ENCODE peak calls at places on chromosomes 4 and X, in four cellular contexts. X is thyroid gland, A is uterus, T is body of pancreas. L is an unnamed sample.

GRCh38 chr4:120007171-120007894 is 59.3 kb downstream of the MAD2L1 start:
- DNase-seq in X (no peak), A (no peak), T (no peak), L (no peak)

GRCh38 chr4:74311696-74312313 is 3.5 kb downstream of the EPGN start:
- DNase-seq in X (no peak), A (no peak), T (peak), L (no peak)

GRCh38 chr4:136713140-136713539 is 819.2 kb downstream of the PCDH18 start:
- DNase-seq in X (no peak), A (no peak), T (no peak), L (no peak)

GRCh38 chrX:140756948-140757347 is 47.4 kb downstream of the LINC00632 start:
- DNase-seq in X (no peak), A (no peak), T (peak), L (no peak)

GRCh38 chr4:141090473-141090872 is 42.8 kb downstream of the RNF150 start:
- DNase-seq in X (no peak), A (no peak), T (no peak), L (no peak)

GRCh38 chr4:73646117-73646516 is 25.9 kb upstream of the RASSF6 start:
- DNase-seq in X (no peak), A (no peak), T (no peak), L (no peak)

GRCh38 chr4:70903282-70903603 is 1.1 kb downstream of the MOB1B start:
- DNase-seq in X (peak), A (no peak), T (no peak), L (no peak)

GRCh38 chr4:48944252-48944651 is 37.7 kb upstream of the OCIAD2 start:
- DNase-seq in X (peak), A (no peak), T (no peak), L (no peak)

GRCh38 chrX:101999644-102000539 is 68.1 kb upstream of the ZMAT1 start:
- DNase-seq in X (peak), A (no peak), T (no peak), L (no peak)

GRCh38 chr4:134935320-134935719 is 733.7 kb upstream of the PABPC4L start:
- DNase-seq in X (no peak), A (no peak), T (peak), L (no peak)

GRCh38 chr4:167406181-167406580 is 171.9 kb upstream of the SPOCK3 start:
- DNase-seq in X (no peak), A (no peak), T (no peak), L (no peak)

GRCh38 chr4:107423677-107424405 is 296.2 kb downstream of the PAPSS1 start:
- DNase-seq in X (no peak), A (no peak), T (no peak), L (no peak)
- TF ChIP-seq CTCF in X (no peak), A (no peak), T (no peak), L (no peak)

DNA sequence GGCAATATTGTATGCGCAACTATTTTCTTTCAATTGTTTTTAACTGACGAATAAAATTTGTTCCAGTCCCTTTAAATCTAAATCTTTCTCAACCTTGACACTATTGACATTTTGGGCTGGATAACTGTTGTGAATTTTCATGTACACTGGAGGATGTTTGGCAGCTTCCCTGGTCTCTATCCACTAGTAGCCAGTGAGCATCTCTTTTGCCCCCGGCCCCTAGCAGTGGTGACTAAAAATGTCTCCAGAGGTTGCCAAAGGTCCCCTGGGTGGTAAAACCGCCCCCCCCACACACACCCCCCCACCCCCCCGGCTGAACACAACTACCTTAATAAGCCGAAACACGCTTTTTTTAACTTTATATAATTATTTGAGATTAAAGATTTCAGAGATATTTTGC is 514 bp downstream of the FANCB start:
- DNase-seq in X (no peak), A (no peak), T (no peak), L (no peak)
- H3K4me3 ChIP-seq in X (no peak), A (peak), T (peak), L (no peak)

GRCh38 chr4:185396724-185397402 is at the start of gene ANKRD37:
- DNase-seq in X (peak), A (no peak), T (peak), L (no peak)
- TF ChIP-seq POLR2A in X (peak), A (peak), T (peak), L (no peak)

GRCh38 chr4:62544428-62544827 is 1344.3 kb downstream of the ADGRL3 start:
- DNase-seq in X (no peak), A (no peak), T (no peak), L (no peak)

GRCh38 chr4:62550106-62550505 is 1350.0 kb downstream of the ADGRL3 start:
- DNase-seq in X (no peak), A (no peak), T (no peak), L (no peak)

GRCh38 chr4:62549601-62550000 is 1349.5 kb downstream of the ADGRL3 start:
- DNase-seq in X (no peak), A (no peak), T (no peak), L (no peak)

GRCh38 chr4:62548765-62549164 is 1348.6 kb downstream of the ADGRL3 start:
- DNase-seq in X (no peak), A (no peak), T (no peak), L (no peak)

GRCh38 chr4:62548108-62548524 is 1348.0 kb downstream of the ADGRL3 start:
- DNase-seq in X (no peak), A (no peak), T (no peak), L (no peak)
- TF ChIP-seq CTCF in X (no peak), A (no peak), T (no peak), L (no peak)

DNA sequence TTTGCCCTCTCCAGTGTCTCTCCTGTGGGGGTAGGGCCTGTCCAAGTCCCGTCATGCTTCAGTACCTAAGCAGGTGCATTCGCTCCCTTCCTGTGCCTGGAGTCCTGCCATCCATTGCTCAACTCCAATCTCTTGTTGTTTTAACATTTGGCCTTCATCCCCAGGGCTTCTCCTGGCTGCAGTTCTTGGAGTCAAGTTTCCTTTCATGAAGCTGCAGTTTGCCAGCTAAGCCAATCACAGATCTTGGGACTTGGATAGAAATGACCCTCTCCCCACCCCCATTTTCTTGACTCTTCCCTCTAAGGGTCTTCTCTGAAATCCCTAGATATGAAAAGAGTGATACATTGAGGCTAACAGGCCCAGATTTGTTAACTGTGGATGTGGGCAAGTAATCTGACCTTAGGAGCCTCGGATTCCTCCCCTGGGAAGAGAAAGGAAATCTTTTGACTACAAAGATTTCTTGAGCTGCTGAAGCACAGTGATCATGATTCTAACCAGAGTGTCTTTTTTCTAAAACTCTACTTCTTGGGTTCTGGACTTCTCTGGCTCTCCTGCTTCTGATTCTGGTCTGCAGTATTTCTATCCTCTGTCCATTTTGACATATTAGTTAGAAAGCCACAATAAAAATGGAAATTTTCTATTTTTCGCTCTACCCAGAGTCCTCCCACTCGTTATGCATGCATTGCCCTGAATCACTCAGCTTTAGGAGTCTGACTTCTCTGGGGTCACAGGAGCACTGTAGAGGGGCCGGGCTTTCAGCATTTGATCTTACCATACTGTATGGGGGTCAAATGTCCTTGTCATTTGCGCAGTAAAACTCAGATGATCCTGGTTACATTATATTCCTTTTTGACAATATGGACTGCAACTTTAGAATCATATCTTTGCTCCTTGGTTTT is 61.0 kb downstream of the CHRNA9 start:
- DNase-seq in X (peak), A (peak), T (peak), L (no peak)
- H3K4me3 ChIP-seq in X (no peak), A (no peak), T (no peak), L (no peak)

GRCh38 chrX:77771601-77772000 is 14.4 kb downstream of the ATRX start:
- DNase-seq in X (no peak), A (no peak), T (no peak), L (no peak)

DNA sequence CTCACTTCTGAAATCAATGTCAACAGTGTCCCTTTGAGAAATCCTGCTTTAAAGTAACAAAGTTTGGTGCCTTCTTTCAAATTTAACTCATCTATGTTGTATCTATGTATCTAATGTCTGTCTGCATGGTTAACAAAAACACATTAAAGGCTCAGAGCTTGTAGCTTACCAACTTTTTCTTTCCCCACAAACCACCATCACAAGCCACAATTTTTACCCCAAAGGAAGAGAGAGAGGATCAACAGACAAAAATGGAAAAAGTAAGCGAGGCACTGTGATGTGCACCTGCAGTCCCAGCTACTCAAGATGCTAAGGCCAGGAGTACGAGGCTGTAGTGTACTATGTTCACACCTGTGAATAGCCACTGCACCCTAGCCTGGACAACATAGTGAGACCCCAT is 17.2 kb downstream of the ATRX start:
- DNase-seq in X (no peak), A (no peak), T (no peak), L (no peak)
- TF ChIP-seq POLR2A in X (no peak), A (no peak), T (no peak), L (no peak)

DNA sequence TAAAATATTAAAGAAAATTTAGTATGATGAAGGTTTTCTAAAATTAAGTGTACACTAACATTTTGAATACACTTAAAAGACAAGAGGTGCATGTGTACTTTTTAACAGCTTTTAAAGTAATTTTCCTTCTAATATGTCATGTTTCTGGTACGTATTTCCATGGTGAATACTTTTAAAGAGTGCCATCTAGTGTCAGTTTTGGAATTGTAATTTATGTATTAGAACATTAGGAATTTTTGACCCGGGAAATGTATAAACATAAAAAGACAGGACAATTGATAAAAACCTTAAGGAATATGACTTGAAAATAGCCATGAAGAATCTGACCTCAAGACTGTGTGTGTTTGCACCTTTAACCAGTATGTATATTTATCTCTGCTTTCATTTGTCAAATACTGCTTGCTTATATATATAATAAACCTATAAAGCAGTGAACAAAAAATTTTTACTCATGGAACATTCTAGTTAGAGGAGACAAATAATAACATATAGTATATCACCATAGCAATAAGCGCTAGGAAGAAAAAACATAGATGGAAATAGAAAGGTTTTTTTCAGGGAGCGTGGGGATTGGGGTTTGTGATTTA is 7.2 kb downstream of the GSTCD start:
- DNase-seq in X (no peak), A (no peak), T (no peak), L (no peak)
- TF ChIP-seq CTCF in X (peak), A (peak), T (peak), L (no peak)